ENCODE peak calls at places on chromosome 12, in eight cellular contexts. J is right lobe of liver; F is GM23338; H is NB4; S is testis; I is CD8-positive, alpha-beta T cell; P is AG04449; C is cardiac fibroblast. L is an unnamed sample.

GRCh38 chr12:131775124-131775903 is 52.9 kb upstream of the MMP17 start:
- DNase-seq in J (no peak), F (peak), H (no peak), S (no peak), I (no peak), P (no peak), C (no peak), L (no peak)

GRCh38 chr12:40819427-40820108 is 127.3 kb downstream of the CNTN1 start:
- DNase-seq in J (no peak), F (peak), H (no peak), S (peak), I (no peak), P (no peak), C (no peak), L (no peak)

GRCh38 chr12:43210437-43211197 is 341.4 kb downstream of the ADAMTS20 start:
- DNase-seq in J (no peak), F (no peak), H (peak), S (no peak), I (no peak), P (no peak), C (peak), L (no peak)

GRCh38 chr12:11827096-11827841 is 177.8 kb downstream of the ETV6 start:
- DNase-seq in J (no peak), F (peak), H (no peak), S (peak), I (no peak), P (no peak), C (peak), L (no peak)

GRCh38 chr12:97267166-97267565 is 195.4 kb upstream of the RMST start:
- DNase-seq in J (no peak), F (peak), H (no peak), S (no peak), I (no peak), P (no peak), C (no peak), L (no peak)

GRCh38 chr12:120183211-120183631 is 11.3 kb downstream of the GCN1 start:
- DNase-seq in J (no peak), F (no peak), H (no peak), S (peak), I (no peak), P (no peak), C (peak), L (no peak)

GRCh38 chr12:129063600-129063999 is 210.3 kb downstream of the GLT1D1 start:
- DNase-seq in J (no peak), F (no peak), H (no peak), S (no peak), I (no peak), P (no peak), C (no peak), L (no peak)

GRCh38 chr12:102407776-102408486 is 72.4 kb downstream of the IGF1 start:
- DNase-seq in J (peak), F (no peak), H (no peak), S (no peak), I (no peak), P (no peak), C (no peak), L (no peak)

GRCh38 chr12:115897718-115898117 is 379.8 kb downstream of the MED13L start:
- DNase-seq in J (no peak), F (no peak), H (no peak), S (no peak), I (no peak), P (no peak), C (no peak), L (no peak)

GRCh38 chr12:126051611-126052107 is 986.4 kb downstream of the AACS start:
- DNase-seq in J (no peak), F (peak), H (peak), S (no peak), I (no peak), P (no peak), C (peak), L (no peak)

GRCh38 chr12:92224685-92225331 is 79.2 kb upstream of the BTG1 start:
- DNase-seq in J (no peak), F (peak), H (no peak), S (no peak), I (no peak), P (no peak), C (peak), L (no peak)

GRCh38 chr12:42588308-42588836 is 1.2 kb downstream of the PRICKLE1 start:
- DNase-seq in J (no peak), F (no peak), H (no peak), S (peak), I (no peak), P (no peak), C (no peak), L (no peak)

GRCh38 chr12:105843989-105844768 is 294.6 kb downstream of the NUAK1 start:
- DNase-seq in J (no peak), F (no peak), H (no peak), S (no peak), I (no peak), P (peak), C (no peak), L (no peak)

GRCh38 chr12:81350309-81350708 is 272.4 kb downstream of the ACSS3 start:
- DNase-seq in J (no peak), F (peak), H (no peak), S (no peak), I (no peak), P (no peak), C (no peak), L (no peak)

DNA sequence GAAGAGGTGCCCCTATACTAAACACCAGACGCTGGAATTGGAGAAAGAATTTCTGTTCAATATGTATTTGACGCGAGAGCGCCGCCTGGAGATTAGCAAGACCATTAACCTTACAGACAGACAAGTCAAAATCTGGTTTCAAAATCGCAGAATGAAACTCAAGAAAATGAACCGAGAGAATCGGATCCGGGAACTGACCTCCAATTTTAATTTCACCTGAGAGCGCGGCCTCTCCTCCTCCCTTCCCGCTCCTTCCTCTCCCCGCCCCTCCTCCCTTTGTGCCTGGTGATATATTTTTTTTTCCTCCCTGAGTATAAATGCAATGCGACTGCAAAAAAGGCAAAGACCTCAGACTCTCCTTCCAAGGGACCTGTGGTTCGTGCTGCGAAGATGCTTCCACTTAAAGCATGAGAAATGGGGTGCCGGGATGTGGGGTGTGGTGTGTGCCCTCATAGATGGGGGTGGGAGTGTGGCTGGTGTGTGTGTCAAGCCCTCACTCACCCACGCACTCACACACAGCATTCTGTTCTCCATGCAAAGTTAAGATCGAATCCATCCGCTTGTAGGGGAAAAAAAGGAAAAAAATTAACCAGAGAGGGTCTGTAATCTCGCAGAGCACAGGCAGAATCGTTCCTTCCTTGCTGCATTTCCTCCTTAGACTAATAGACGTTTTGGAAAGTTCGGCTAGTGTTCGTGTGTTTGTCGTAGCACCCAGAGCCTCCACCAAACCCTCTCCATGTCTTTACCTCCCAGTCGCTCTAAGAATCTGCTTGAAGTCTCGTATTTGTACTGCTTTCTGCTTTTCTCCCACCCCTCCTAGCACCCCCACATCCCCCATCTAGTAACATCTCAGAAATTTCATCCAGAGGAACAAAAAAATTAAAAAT is 4.5 kb downstream of the HOXC10 start:
- DNase-seq in J (no peak), F (peak), H (peak), S (peak), I (no peak), P (no peak), C (peak), L (no peak)
- TF ChIP-seq CTCF in J (peak), F (peak), H (peak), S (no peak), I (peak), P (peak), C (peak), L (peak)

GRCh38 chr12:54173066-54173726 is 15.6 kb downstream of the SMUG1 start:
- DNase-seq in J (no peak), F (peak), H (peak), S (peak), I (peak), P (no peak), C (peak), L (peak)
- H3K4me3 ChIP-seq in J (peak), F (peak), H (peak), S (peak), I (peak), P (peak), C (peak), L (peak)

GRCh38 chr12:56684745-56685369 is 3.2 kb downstream of the PTGES3 start:
- DNase-seq in J (peak), F (no peak), H (peak), S (no peak), I (no peak), P (no peak), C (peak), L (no peak)

GRCh38 chr12:56688846-56689113 is 696 bp upstream of the PTGES3 start:
- DNase-seq in J (no peak), F (no peak), H (no peak), S (no peak), I (no peak), P (no peak), C (no peak), L (no peak)

GRCh38 chr12:56694161-56694560 is 6.1 kb upstream of the PTGES3 start:
- DNase-seq in J (peak), F (no peak), H (no peak), S (no peak), I (no peak), P (no peak), C (no peak), L (no peak)

GRCh38 chr12:56687225-56688128 is 607 bp downstream of the PTGES3 start:
- DNase-seq in J (peak), F (no peak), H (peak), S (peak), I (peak), P (no peak), C (peak), L (peak)

DNA sequence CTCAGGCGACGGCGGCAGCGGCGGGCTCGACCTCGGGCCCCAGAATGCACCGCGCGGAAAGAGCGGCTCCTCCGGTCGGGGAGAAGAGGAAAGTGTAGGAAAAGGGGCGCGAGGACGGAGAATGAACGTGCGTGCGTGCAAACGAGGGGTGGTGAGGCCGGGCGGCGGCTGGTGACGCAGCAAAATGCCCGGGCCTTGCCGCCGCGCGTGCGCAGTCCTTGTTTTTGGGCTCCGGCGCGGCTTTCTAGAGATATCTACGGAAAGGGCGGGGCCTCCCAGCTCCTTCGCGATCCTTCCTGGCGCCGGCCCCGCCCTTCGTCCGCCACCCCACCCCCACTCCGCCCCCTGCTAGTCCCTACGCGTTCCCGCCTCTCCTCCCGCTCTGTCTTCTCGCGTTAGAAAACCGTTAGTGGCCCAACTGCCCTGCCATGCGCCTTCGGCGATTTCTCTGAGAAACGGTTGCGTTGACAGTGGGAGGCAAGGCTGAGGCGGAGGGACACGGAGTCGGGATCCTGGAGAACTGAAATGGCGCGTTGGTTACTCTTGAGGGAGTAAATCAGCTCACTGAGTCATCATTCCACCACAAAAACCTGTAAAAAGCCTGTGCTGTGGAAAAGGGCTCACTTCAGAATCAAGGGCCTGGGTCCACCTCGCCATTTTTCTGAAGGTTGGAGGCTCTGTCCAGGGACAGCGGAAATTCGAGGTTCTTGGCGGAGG is at the start of gene PTGES3:
- DNase-seq in J (peak), F (peak), H (peak), S (peak), I (peak), P (peak), C (peak), L (peak)
- TF ChIP-seq CTCF in J (no peak), F (no peak), H (no peak), S (no peak), I (no peak), P (no peak), C (no peak), L (no peak)

DNA sequence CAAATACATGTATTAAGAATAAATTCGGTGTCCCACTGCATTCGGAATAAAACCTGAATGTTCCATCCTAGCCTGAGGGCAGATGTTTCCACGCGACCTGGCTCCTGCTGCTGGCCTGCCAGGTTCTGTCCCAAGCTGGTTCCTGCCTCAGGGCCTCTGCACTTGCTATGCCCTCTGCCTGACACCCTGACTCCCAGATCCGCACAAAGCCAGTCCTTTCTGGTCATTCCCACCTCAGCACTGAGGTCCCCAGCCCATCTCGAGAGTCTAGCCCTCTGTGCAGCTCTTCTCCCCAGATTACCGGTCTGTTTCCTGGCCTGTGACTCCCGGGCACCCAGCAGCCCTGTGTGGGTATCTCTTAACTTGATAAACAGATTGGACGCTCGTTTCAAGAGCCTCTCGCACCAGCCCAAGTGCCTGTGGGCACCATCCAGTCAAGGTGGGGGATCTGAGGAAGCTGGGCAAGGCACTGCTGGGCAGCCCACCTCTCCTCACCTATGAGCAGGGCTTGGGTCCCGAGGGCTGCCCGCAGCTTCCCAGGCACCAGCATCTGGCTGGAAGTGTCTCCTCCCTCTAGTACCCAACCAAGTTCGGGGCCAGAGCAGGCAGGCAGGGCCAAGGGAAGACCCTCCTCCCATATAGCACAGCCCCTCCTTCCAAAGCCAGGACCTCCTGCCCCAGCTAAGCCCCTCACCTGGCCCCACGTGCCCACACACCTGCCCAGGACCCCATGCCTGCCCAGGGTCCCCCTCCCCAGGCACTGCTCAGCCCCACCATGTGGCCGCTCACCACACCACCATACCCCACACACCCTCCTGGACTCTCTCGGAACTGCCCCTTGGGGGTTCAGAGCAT is 132.2 kb downstream of the NCOR2 start:
- DNase-seq in J (no peak), F (no peak), H (no peak), S (no peak), I (no peak), P (no peak), C (no peak), L (no peak)
- H3K4me3 ChIP-seq in J (no peak), F (peak), H (no peak), S (no peak), I (no peak), P (no peak), C (no peak), L (no peak)

L was measured in left ventricle myocardium inferior.